ENCODE peak calls at places on chromosomes 2 and 18, in nine cellular contexts. X is kidney epithelial cell; J is hypothalamus; D is hepatic stellate cell; O is iris pigment epithelial cell; T is activated CD4-positive, CD25-positive, alpha-beta regulatory T cell treated with anti-CD3 and anti-CD28 coated beads, Interleukin-2, amount 50 U/mL, for 72 hours; I is brain microvascular endothelial cell; C is frontal cortex; H is Caco-2. Y is an unnamed sample.

GRCh38 chr2:101704816-101705565 is 7.5 kb downstream of the MAP4K4 start:
- DNase-seq in X (no peak), J (no peak), D (no peak), O (peak; percentile 46), T (no peak), I (no peak), C (no peak), H (no peak), Y (no peak)

GRCh38 chr2:239852272-239852671 is 172.9 kb downstream of the NDUFA10 start:
- DNase-seq in X (no peak), J (no peak), D (no peak), O (no peak), T (no peak), I (no peak), C (no peak), H (no peak), Y (no peak)

GRCh38 chr18:76519156-76519549 is 24.1 kb upstream of the ZNF516 start:
- DNase-seq in X (no peak), J (no peak), D (no peak), O (peak; percentile 49), T (no peak), I (no peak), C (no peak), H (no peak), Y (no peak)

GRCh38 chr2:27369471-27370025 is 590 bp downstream of the EIF2B4 start:
- DNase-seq in X (no peak), J (no peak), D (peak; percentile 87), O (peak; percentile 58), T (no peak), I (peak; percentile 22), C (peak; percentile 50), H (no peak), Y (no peak)

GRCh38 chr2:216339456-216340279 is 32.6 kb downstream of the MARCHF4 start:
- DNase-seq in X (no peak), J (no peak), D (peak; percentile 72), O (peak; percentile 57), T (no peak), I (no peak), C (no peak), H (no peak), Y (peak; percentile 23)

GRCh38 chr2:165815742-165816141 is 21.7 kb upstream of the GALNT3 start:
- DNase-seq in X (no peak), J (no peak), D (no peak), O (no peak), T (no peak), I (no peak), C (no peak), H (no peak), Y (no peak)

GRCh38 chr2:38279201-38279600 is 97.9 kb downstream of the ATL2 start:
- DNase-seq in X (peak; percentile 69), J (no peak), D (no peak), O (peak; percentile 59), T (no peak), I (no peak), C (no peak), H (no peak), Y (no peak)

GRCh38 chr18:2515908-2516625 is 55.2 kb downstream of the METTL4 start:
- DNase-seq in X (peak; percentile 86), J (no peak), D (peak; percentile 43), O (peak; percentile 96), T (no peak), I (peak; percentile 89), C (no peak), H (no peak), Y (no peak)

GRCh38 chr2:151762694-151763093 is 28.4 kb upstream of the NEB start:
- DNase-seq in X (no peak), J (no peak), D (no peak), O (no peak), T (no peak), I (no peak), C (no peak), H (no peak), Y (no peak)

GRCh38 chr2:66587216-66587615 is 152.3 kb downstream of the MEIS1 start:
- DNase-seq in X (no peak), J (no peak), D (no peak), O (no peak), T (no peak), I (no peak), C (no peak), H (peak; percentile 60), Y (no peak)

GRCh38 chr18:48767090-48767670 is 183.6 kb downstream of the SMAD7 start:
- DNase-seq in X (no peak), J (no peak), D (peak; percentile 45), O (peak; percentile 60), T (no peak), I (peak; percentile 81), C (no peak), H (peak; percentile 72), Y (no peak)

GRCh38 chr2:2292381-2292780 is 38.7 kb downstream of the MYT1L start:
- DNase-seq in X (no peak), J (no peak), D (no peak), O (no peak), T (no peak), I (no peak), C (no peak), H (no peak), Y (no peak)

GRCh38 chr2:67994716-67995115 is 68.1 kb downstream of the C1D start:
- DNase-seq in X (no peak), J (no peak), D (no peak), O (no peak), T (no peak), I (no peak), C (no peak), H (no peak), Y (no peak)

GRCh38 chr18:40413160-40413559 is 1541.9 kb upstream of the PIK3C3 start:
- DNase-seq in X (no peak), J (peak; percentile 9), D (no peak), O (peak; percentile 31), T (no peak), I (peak; percentile 18), C (no peak), H (peak; percentile 2), Y (peak; percentile 28)

GRCh38 chr18:31657823-31658669 is 26.3 kb downstream of the B4GALT6 start:
- DNase-seq in X (no peak), J (no peak), D (no peak), O (no peak), T (no peak), I (peak; percentile 12), C (no peak), H (peak; percentile 9), Y (no peak)

GRCh38 chr2:80256396-80257167 is 48.0 kb downstream of the LRRTM1 start:
- DNase-seq in X (no peak), J (no peak), D (peak; percentile 23), O (peak; percentile 14), T (no peak), I (no peak), C (no peak), H (peak; percentile 29), Y (no peak)

GRCh38 chr2:45332094-45332493 is 279.0 kb downstream of the SRBD1 start:
- DNase-seq in X (no peak), J (no peak), D (no peak), O (no peak), T (no peak), I (no peak), C (no peak), H (no peak), Y (no peak)

GRCh38 chr2:88711897-88712296 is 20.4 kb downstream of the RPIA start:
- DNase-seq in X (no peak), J (no peak), D (no peak), O (no peak), T (no peak), I (no peak), C (no peak), H (peak; percentile 23), Y (no peak)

GRCh38 chr2:99921903-99922302 is 220.5 kb downstream of the AFF3 start:
- DNase-seq in X (no peak), J (no peak), D (no peak), O (no peak), T (no peak), I (no peak), C (no peak), H (no peak), Y (no peak)

GRCh38 chr2:218162817-218163216 is 3.9 kb downstream of the CXCR1 start:
- DNase-seq in X (no peak), J (no peak), D (no peak), O (no peak), T (no peak), I (no peak), C (no peak), H (no peak), Y (no peak)

GRCh38 chr2:196331143-196331542 is 159.8 kb upstream of the STK17B start:
- DNase-seq in X (no peak), J (no peak), D (no peak), O (peak; percentile 92), T (no peak), I (peak; percentile 77), C (no peak), H (no peak), Y (no peak)

GRCh38 chr2:120429586-120430500 is 83.9 kb downstream of the INHBB start:
- DNase-seq in X (no peak), J (no peak), D (no peak), O (no peak), T (peak; percentile 12), I (no peak), C (no peak), H (no peak), Y (no peak)

GRCh38 chr2:162172802-162173201 is 20.8 kb upstream of the GCG start:
- DNase-seq in X (no peak), J (no peak), D (no peak), O (no peak), T (no peak), I (no peak), C (no peak), H (no peak), Y (no peak)

GRCh38 chr2:95526360-95527341 is 42.1 kb upstream of the TRIM43B start:
- DNase-seq in X (no peak), J (peak; percentile 83), D (peak; percentile 44), O (peak; percentile 78), T (peak; percentile 60), I (peak; percentile 63), C (peak; percentile 69), H (peak; percentile 83), Y (no peak)

GRCh38 chr2:239276813-239277193 is 124.0 kb downstream of the HDAC4 start:
- DNase-seq in X (no peak), J (no peak), D (no peak), O (no peak), T (no peak), I (no peak), C (no peak), H (no peak), Y (no peak)

GRCh38 chr2:98049991-98050519 is 36.9 kb upstream of the VWA3B start:
- DNase-seq in X (no peak), J (no peak), D (no peak), O (no peak), T (no peak), I (no peak), C (no peak), H (peak; percentile 19), Y (no peak)

GRCh38 chr2:190812506-190813294 is 67.9 kb upstream of the GLS start:
- DNase-seq in X (no peak), J (no peak), D (peak; percentile 27), O (peak; percentile 67), T (no peak), I (peak; percentile 40), C (no peak), H (peak; percentile 57), Y (no peak)

Y was measured in neural crest cell.